ENCODE peak calls at places on chromosome X, in six cellular contexts. T is HAP-1, D is body of pancreas, X is pancreas, U is IMR-90, O is lower lobe of right lung. Q is an unnamed sample. For H3K27me3, the result is how much of the 10 kb centered on the place peaks cover.

GRCh38 chrX:115957862-115958490 is 212.6 kb upstream of the AGTR2 start:
- DNase-seq in U (no peak), X (peak), T (no peak), O (no peak), D (peak), Q (no peak)

GRCh38 chrX:53729756-53730155 is 43.2 kb upstream of the HUWE1 start:
- DNase-seq in O (no peak), T (no peak), X (no peak), U (no peak), D (no peak), Q (no peak)

GRCh38 chrX:39063037-39063436 is 261.8 kb downstream of the MID1IP1 start:
- DNase-seq in T (no peak), D (peak), U (no peak), X (no peak), O (peak), Q (no peak)

GRCh38 chrX:46865281-46865680 is 28.4 kb downstream of the RP2 start:
- DNase-seq in X (no peak), T (no peak), O (no peak), U (peak), D (no peak), Q (peak)

GRCh38 chrX:2867191-2867590 is 38.5 kb downstream of the GYG2 start:
- DNase-seq in D (no peak), O (no peak), T (no peak), U (no peak), X (no peak), Q (no peak)

GRCh38 chrX:20969565-20969964 is 404.7 kb upstream of the CNKSR2 start:
- DNase-seq in X (no peak), U (no peak), T (no peak), O (no peak), D (no peak), Q (no peak)

GRCh38 chrX:135513140-135513535 is 7.3 kb upstream of the INTS6L start:
- DNase-seq in O (no peak), X (no peak), T (no peak), U (no peak), D (no peak), Q (no peak)

GRCh38 chrX:12370444-12371089 is 232.3 kb downstream of the FRMPD4 start:
- DNase-seq in O (no peak), X (no peak), D (no peak), T (no peak), U (peak), Q (peak)

GRCh38 chrX:38704146-38704882 is 96.9 kb upstream of the MID1IP1 start:
- DNase-seq in O (no peak), X (no peak), D (no peak), U (no peak), T (no peak), Q (no peak)

GRCh38 chrX:133337250-133337649 is 78.0 kb downstream of the GPC4 start:
- DNase-seq in X (no peak), U (no peak), T (no peak), D (peak), O (no peak), Q (no peak)

GRCh38 chrX:87370865-87371264 is 146.7 kb upstream of the KLHL4 start:
- DNase-seq in D (no peak), O (no peak), U (no peak), X (peak), T (no peak), Q (no peak)

GRCh38 chrX:37553476-37553875 is 18.0 kb upstream of the LANCL3 start:
- DNase-seq in U (no peak), T (no peak), O (no peak), X (no peak), D (no peak), Q (no peak)

GRCh38 chrX:17738002-17738713 is 865 bp downstream of the SCML1 start:
- DNase-seq in O (peak), D (peak), X (peak), T (peak), U (peak), Q (peak)

GRCh38 chrX:72712094-72712755 is 1.9 kb downstream of the PHKA1 start:
- DNase-seq in D (no peak), O (no peak), T (no peak), X (no peak), U (peak), Q (peak)

GRCh38 chrX:30821116-30821515 is 67.9 kb downstream of the TAB3 start:
- DNase-seq in X (no peak), D (no peak), O (no peak), U (no peak), T (no peak), Q (no peak)

GRCh38 chrX:1336331-1337143 is at the start of gene IL3RA:
- DNase-seq in O (peak), D (no peak), U (no peak), T (no peak), X (peak), Q (peak)

GRCh38 chrX:24498181-24498580 is 33.1 kb downstream of the PDK3 start:
- DNase-seq in U (no peak), O (no peak), X (no peak), T (no peak), D (peak), Q (peak)

GRCh38 chrX:3143043-3143799 is 102.0 kb downstream of the ARSF start:
- DNase-seq in U (no peak), T (peak), D (no peak), O (no peak), X (no peak), Q (no peak)

GRCh38 chrX:37701588-37701987 is 16.0 kb downstream of the XK start:
- DNase-seq in X (no peak), D (no peak), T (no peak), U (no peak), O (no peak), Q (no peak)

GRCh38 chrX:49192722-49193328 is 6.7 kb upstream of the PRICKLE3 start:
- DNase-seq in O (no peak), U (peak), T (peak), D (peak), X (no peak), Q (peak)

GRCh38 chrX:110125435-110125834 is 122.5 kb downstream of the TMEM164 start:
- DNase-seq in T (no peak), D (no peak), X (no peak), O (no peak), U (peak), Q (no peak)

GRCh38 chrX:14125451-14125850 is 95.8 kb upstream of the GEMIN8 start:
- DNase-seq in X (no peak), D (no peak), O (no peak), U (no peak), T (no peak), Q (no peak)

GRCh38 chrX:21738145-21738949 is 19.6 kb downstream of the SMPX start:
- DNase-seq in O (no peak), D (no peak), U (no peak), X (no peak), T (no peak), Q (no peak)

GRCh38 chrX:67044029-67044653 is 405.3 kb upstream of the EDA2R start:
- DNase-seq in X (no peak), O (no peak), T (no peak), U (no peak), D (no peak), Q (no peak)

GRCh38 chrX:27132851-27133250 is 330.3 kb downstream of the PPP4R3C start:
- DNase-seq in O (no peak), X (no peak), D (no peak), U (no peak), T (no peak), Q (peak)

GRCh38 chrX:63529961-63530360 is 178.8 kb upstream of the SPIN4 start:
- DNase-seq in O (no peak), T (no peak), D (no peak), U (no peak), X (no peak), Q (no peak)

GRCh38 chrX:154096140-154097002 is 1.1 kb downstream of the MECP2 start:
- DNase-seq in X (peak), U (peak), O (peak), D (no peak), T (no peak), Q (no peak)

GRCh38 chrX:154091678-154092077 is 5.8 kb downstream of the MECP2 start:
- DNase-seq in T (no peak), U (no peak), X (no peak), O (peak), D (peak), Q (no peak)

GRCh38 chrX:154094833-154095232 is 2.7 kb downstream of the MECP2 start:
- DNase-seq in T (no peak), D (no peak), U (no peak), O (no peak), X (no peak), Q (no peak)

GRCh38 chrX:154092371-154092770 is 5.1 kb downstream of the MECP2 start:
- DNase-seq in D (no peak), T (peak), X (no peak), O (no peak), U (no peak), Q (no peak)

DNA sequence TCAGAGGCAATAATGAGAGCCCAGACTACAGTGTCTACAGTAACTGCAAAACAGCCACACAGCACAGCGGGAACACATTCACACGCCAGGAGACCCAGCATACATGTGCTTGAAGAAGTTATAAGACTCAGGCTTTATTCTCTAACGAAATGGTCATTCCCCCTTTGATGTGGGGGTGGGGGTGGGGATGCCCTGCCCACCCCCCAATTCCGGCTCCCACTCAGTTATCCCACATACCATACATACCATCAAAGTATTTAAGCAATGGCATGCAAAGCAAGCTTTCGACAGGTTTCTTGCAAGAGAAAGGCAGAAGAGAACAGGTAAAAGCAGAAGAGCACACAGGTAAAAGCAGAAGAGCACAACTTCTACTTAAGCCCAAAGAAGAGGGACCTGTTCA is 3.6 kb downstream of the MECP2 start:
- DNase-seq in U (no peak), O (no peak), D (no peak), T (no peak), X (no peak), Q (no peak)
- H3K4me3 ChIP-seq in U (no peak), O (peak), D (no peak), T (no peak), X (no peak), Q (no peak)

GRCh38 chrX:153888344-153888743 is 2.4 kb upstream of the L1CAM start:
- DNase-seq in D (no peak), O (no peak), T (no peak), X (no peak), U (no peak), Q (no peak)

GRCh38 chrX:153887385-153887784 is 1.4 kb upstream of the L1CAM start:
- DNase-seq in X (no peak), D (no peak), O (no peak), T (no peak), U (no peak), Q (no peak)

GRCh38 chrX:153885968-153886903 is at the start of gene L1CAM:
- DNase-seq in D (no peak), T (peak), O (no peak), U (no peak), X (peak), Q (no peak)

GRCh38 chrX:153886915-153887314 is 942 bp upstream of the L1CAM start:
- DNase-seq in T (no peak), D (no peak), U (no peak), O (no peak), X (peak), Q (no peak)

GRCh38 chrX:153889123-153889522 is 3.1 kb upstream of the L1CAM start:
- DNase-seq in D (no peak), T (no peak), X (no peak), U (no peak), O (no peak), Q (no peak)
- H3K27me3 ChIP-seq in D (under half), T (under half), X (under half), U (half or more), O (under half), Q (under half)

GRCh38 chrX:130529531-130529930 is 127.7 kb downstream of the RBMX2 start:
- DNase-seq in X (peak), O (no peak), U (no peak), D (no peak), T (peak), Q (no peak)

GRCh38 chrX:130523460-130524394 is 121.9 kb downstream of the RBMX2 start:
- DNase-seq in X (peak), D (peak), U (no peak), T (no peak), O (peak), Q (no peak)

DNA sequence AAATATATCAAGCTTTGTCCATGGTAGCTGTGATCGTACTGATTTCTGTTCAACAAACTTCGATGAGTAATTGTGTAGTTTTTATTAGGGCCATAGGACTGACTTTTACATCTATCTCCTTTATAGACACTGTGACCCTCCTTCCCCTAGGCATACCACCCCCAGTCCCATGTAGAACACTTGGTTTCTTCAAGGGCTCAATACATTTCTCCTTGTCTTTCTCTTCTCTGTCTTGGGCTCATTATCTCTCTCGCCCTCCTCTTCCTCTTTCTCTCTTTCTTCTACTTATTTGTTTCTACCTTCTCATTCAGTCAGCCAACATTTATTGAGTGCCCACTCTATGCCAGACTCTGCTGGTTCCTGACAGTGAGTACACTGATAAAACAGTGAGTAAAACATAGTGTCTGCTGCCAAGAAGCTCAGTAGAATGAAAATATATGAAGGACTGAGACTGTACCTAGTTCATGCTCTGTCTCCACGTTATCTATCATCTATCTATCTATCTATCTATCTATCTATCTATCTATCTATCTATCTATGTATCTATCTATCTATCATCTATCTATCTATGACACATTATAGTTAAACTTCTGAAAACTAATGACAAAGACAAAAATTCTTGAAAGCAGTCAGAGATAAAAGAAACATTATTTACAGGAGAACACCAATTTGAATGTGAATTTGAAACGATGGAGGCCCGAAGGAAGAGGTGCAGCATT is 122.8 kb downstream of the RBMX2 start:
- DNase-seq in T (no peak), O (no peak), D (no peak), X (no peak), U (no peak), Q (no peak)
- H3K4me3 ChIP-seq in T (no peak), O (no peak), D (no peak), X (peak), U (no peak), Q (no peak)

DNA sequence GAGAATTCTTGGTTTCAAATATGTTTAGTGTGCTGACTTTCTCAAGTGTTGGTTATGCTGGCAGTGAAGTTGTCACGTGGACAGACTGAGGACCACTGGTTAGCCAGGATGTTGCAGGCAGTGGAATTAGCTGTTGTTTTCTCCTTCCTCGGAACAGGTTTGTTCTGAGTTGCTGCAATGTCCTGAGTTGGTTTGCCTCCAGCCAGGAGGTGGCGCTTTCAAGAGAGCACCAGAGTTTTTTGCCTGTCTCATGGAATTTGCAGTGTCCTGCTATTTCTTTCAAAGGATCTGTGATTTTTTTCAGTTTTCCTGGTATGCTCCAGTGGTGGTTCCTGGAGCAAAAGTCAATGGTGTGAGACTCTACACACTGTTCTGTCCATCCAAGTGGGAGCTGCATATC is 158.1 kb upstream of the CXorf66 start:
- DNase-seq in T (peak), D (no peak), U (no peak), O (no peak), X (no peak), Q (no peak)
- H3K27me3 ChIP-seq in T (under half), D (under half), U (under half), O (under half), X (under half), Q (under half)

GRCh38 chrX:118884552-118885138 is 61.0 kb downstream of the ZCCHC12 start:
- DNase-seq in O (no peak), U (no peak), D (peak), X (no peak), T (no peak), Q (no peak)

GRCh38 chrX:118883994-118884393 is 60.4 kb downstream of the ZCCHC12 start:
- DNase-seq in O (no peak), T (no peak), U (no peak), D (no peak), X (no peak), Q (no peak)

GRCh38 chrX:118878977-118879376 is 55.4 kb downstream of the ZCCHC12 start:
- DNase-seq in D (no peak), T (no peak), U (no peak), O (no peak), X (peak), Q (no peak)
- H3K4me3 ChIP-seq in D (no peak), T (no peak), U (no peak), O (no peak), X (no peak), Q (no peak)

GRCh38 chrX:153645151-153645550 is 1.9 kb upstream of the DUSP9 start:
- DNase-seq in T (no peak), X (no peak), D (no peak), O (no peak), U (no peak), Q (no peak)

GRCh38 chrX:153642655-153643430 is 4.2 kb upstream of the DUSP9 start:
- DNase-seq in T (no peak), U (no peak), D (no peak), O (no peak), X (peak), Q (no peak)

GRCh38 chrX:153643431-153644351 is 3.3 kb upstream of the DUSP9 start:
- DNase-seq in X (peak), O (no peak), U (no peak), T (no peak), D (no peak), Q (no peak)

GRCh38 chrX:153645921-153646481 is 1.0 kb upstream of the DUSP9 start:
- DNase-seq in X (no peak), T (no peak), O (peak), U (no peak), D (no peak), Q (no peak)

DNA sequence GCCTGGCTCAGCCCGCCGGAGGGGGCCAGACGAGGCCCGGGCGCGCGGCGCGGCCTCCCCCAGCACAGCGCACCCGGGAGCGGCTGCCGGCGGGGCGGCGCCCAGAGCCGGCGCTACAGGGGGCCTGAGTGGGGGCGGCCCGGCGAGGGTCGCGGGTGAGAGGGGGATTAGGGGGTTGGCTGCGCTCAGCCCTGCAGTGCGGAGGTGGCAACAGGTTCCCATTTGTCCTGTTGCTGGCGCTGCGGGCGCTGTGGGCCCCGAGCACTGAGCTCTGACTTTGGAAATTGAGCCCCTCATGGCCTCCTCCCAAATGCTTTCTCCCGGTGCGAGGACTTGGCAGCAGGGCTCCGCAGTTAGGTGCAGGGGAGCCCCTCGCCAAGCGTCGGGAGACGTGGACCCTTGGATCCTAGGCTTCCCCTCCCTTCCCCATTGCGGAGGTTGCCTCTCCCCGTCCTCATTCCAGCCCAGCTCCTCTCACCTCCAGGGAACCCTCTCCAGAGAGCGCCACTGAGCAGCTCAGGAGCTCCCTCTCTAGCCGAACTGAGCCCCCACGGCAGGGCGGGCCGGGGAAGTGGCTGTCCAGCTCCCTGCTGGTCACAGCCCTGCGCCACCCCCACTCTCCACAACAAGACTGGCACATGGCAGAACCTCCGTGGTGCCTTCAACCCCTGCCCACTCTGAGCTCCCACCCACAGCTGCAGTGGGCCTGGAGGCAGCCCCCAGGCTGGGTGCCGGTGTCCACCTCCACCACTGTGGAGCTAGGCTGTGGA is 2.5 kb upstream of the DUSP9 start:
- DNase-seq in T (no peak), X (peak), U (no peak), D (no peak), O (no peak), Q (no peak)
- H3K27me3 ChIP-seq in T (under half), X (under half), U (half or more), D (under half), O (half or more), Q (under half)

GRCh38 chrX:123988423-123989116 is 27.1 kb downstream of the STAG2 start:
- DNase-seq in O (no peak), X (no peak), U (no peak), D (no peak), T (peak), Q (no peak)

GRCh38 chrX:123993326-123993725 is 31.8 kb downstream of the STAG2 start:
- DNase-seq in D (no peak), T (no peak), X (no peak), U (peak), O (no peak), Q (peak)

GRCh38 chrX:123989235-123989634 is 27.7 kb downstream of the STAG2 start:
- DNase-seq in D (no peak), T (no peak), U (no peak), X (no peak), O (no peak), Q (no peak)

GRCh38 chrX:123990602-123991001 is 29.1 kb downstream of the STAG2 start:
- DNase-seq in D (no peak), X (no peak), T (no peak), O (no peak), U (no peak), Q (peak)

GRCh38 chrX:123990169-123990568 is 28.7 kb downstream of the STAG2 start:
- DNase-seq in D (no peak), X (no peak), O (no peak), U (no peak), T (no peak), Q (no peak)
- H3K4me3 ChIP-seq in D (no peak), X (no peak), O (no peak), U (no peak), T (no peak), Q (no peak)

Q was measured in brain microvascular endothelial cell.